ENCODE peak calls at places on chromosomes 1 and 21, in five cellular contexts. One of them, this sample, is unnamed.

GRCh38 chr1:84613026-84613425 is 38.8 kb upstream of the CTBS start:
- DNase-seq in neural progenitor cell: no peak
- DNase-seq in endothelial cell of umbilical vein: no peak
- DNase-seq in fibroblast of pulmonary artery: peak; percentile 53
- DNase-seq in body of pancreas: no peak
- DNase-seq in this sample: no peak

GRCh38 chr1:198352975-198353695 is 187.3 kb downstream of the ATP6V1G3 start:
- DNase-seq in neural progenitor cell: no peak
- DNase-seq in endothelial cell of umbilical vein: no peak
- DNase-seq in fibroblast of pulmonary artery: no peak
- DNase-seq in body of pancreas: no peak
- DNase-seq in this sample: no peak

GRCh38 chr1:12447849-12448312 is 170.1 kb downstream of the DHRS3 start:
- DNase-seq in neural progenitor cell: no peak
- DNase-seq in endothelial cell of umbilical vein: peak; percentile 34
- DNase-seq in fibroblast of pulmonary artery: no peak
- DNase-seq in body of pancreas: no peak
- DNase-seq in this sample: no peak

GRCh38 chr1:150922519-150922975 is 3.6 kb upstream of the SETDB1 start:
- DNase-seq in neural progenitor cell: peak; percentile 82
- DNase-seq in endothelial cell of umbilical vein: peak; percentile 72
- DNase-seq in fibroblast of pulmonary artery: peak; percentile 86
- DNase-seq in body of pancreas: peak; percentile 72
- DNase-seq in this sample: peak; percentile 75

GRCh38 chr21:31671931-31672330 is 12.4 kb downstream of the SOD1 start:
- DNase-seq in neural progenitor cell: peak; percentile 29
- DNase-seq in endothelial cell of umbilical vein: no peak
- DNase-seq in fibroblast of pulmonary artery: no peak
- DNase-seq in body of pancreas: no peak
- DNase-seq in this sample: peak; percentile 72

GRCh38 chr1:11339346-11340247 is 66.6 kb downstream of the UBIAD1 start:
- DNase-seq in neural progenitor cell: peak; percentile 65
- DNase-seq in endothelial cell of umbilical vein: no peak
- DNase-seq in fibroblast of pulmonary artery: no peak
- DNase-seq in body of pancreas: peak; percentile 47
- DNase-seq in this sample: no peak

GRCh38 chr21:45588086-45588825 is 46.0 kb upstream of the SLC19A1 start:
- DNase-seq in neural progenitor cell: no peak
- DNase-seq in endothelial cell of umbilical vein: no peak
- DNase-seq in fibroblast of pulmonary artery: no peak
- DNase-seq in body of pancreas: no peak
- DNase-seq in this sample: no peak

GRCh38 chr1:226827458-226827857 is 43.0 kb upstream of the PSEN2 start:
- DNase-seq in neural progenitor cell: no peak
- DNase-seq in endothelial cell of umbilical vein: no peak
- DNase-seq in fibroblast of pulmonary artery: peak; percentile 8
- DNase-seq in body of pancreas: peak; percentile 30
- DNase-seq in this sample: no peak

GRCh38 chr1:230156068-230156467 is 89.0 kb downstream of the GALNT2 start:
- DNase-seq in neural progenitor cell: no peak
- DNase-seq in endothelial cell of umbilical vein: no peak
- DNase-seq in fibroblast of pulmonary artery: no peak
- DNase-seq in body of pancreas: peak; percentile 4
- DNase-seq in this sample: no peak

GRCh38 chr1:154575147-154575927 is 7.8 kb downstream of the CHRNB2 start:
- DNase-seq in neural progenitor cell: no peak
- DNase-seq in endothelial cell of umbilical vein: no peak
- DNase-seq in fibroblast of pulmonary artery: no peak
- DNase-seq in body of pancreas: no peak
- DNase-seq in this sample: no peak

GRCh38 chr21:46183910-46184624 is at the start of gene SPATC1L:
- DNase-seq in neural progenitor cell: peak; percentile 86
- DNase-seq in endothelial cell of umbilical vein: peak; percentile 86
- DNase-seq in fibroblast of pulmonary artery: peak; percentile 91
- DNase-seq in body of pancreas: peak; percentile 74
- DNase-seq in this sample: peak; percentile 48

GRCh38 chr1:232684331-232685105 is 54.6 kb upstream of the SIPA1L2 start:
- DNase-seq in neural progenitor cell: no peak
- DNase-seq in endothelial cell of umbilical vein: peak; percentile 74
- DNase-seq in fibroblast of pulmonary artery: no peak
- DNase-seq in body of pancreas: no peak
- DNase-seq in this sample: no peak

GRCh38 chr1:1137256-1138045 is 21.6 kb upstream of the C1orf159 start:
- DNase-seq in neural progenitor cell: no peak
- DNase-seq in endothelial cell of umbilical vein: no peak
- DNase-seq in fibroblast of pulmonary artery: no peak
- DNase-seq in body of pancreas: no peak
- DNase-seq in this sample: peak; percentile 41

GRCh38 chr1:36154765-36155559 is 998 bp upstream of the MAP7D1 start:
- DNase-seq in neural progenitor cell: peak; percentile 93
- DNase-seq in endothelial cell of umbilical vein: no peak
- DNase-seq in fibroblast of pulmonary artery: no peak
- DNase-seq in body of pancreas: peak; percentile 45
- DNase-seq in this sample: no peak

GRCh38 chr1:94599090-94599813 is 57.7 kb upstream of the F3 start:
- DNase-seq in neural progenitor cell: peak; percentile 70
- DNase-seq in endothelial cell of umbilical vein: no peak
- DNase-seq in fibroblast of pulmonary artery: no peak
- DNase-seq in body of pancreas: peak; percentile 38
- DNase-seq in this sample: no peak

GRCh38 chr1:58356402-58356801 is 190.1 kb downstream of the OMA1 start:
- DNase-seq in neural progenitor cell: no peak
- DNase-seq in endothelial cell of umbilical vein: no peak
- DNase-seq in fibroblast of pulmonary artery: no peak
- DNase-seq in body of pancreas: no peak
- DNase-seq in this sample: no peak

GRCh38 chr21:42118901-42119300 is 47.8 kb downstream of the UMODL1 start:
- DNase-seq in neural progenitor cell: no peak
- DNase-seq in endothelial cell of umbilical vein: no peak
- DNase-seq in fibroblast of pulmonary artery: no peak
- DNase-seq in body of pancreas: no peak
- DNase-seq in this sample: peak; percentile 62

GRCh38 chr1:189708674-189709073 is 769.0 kb downstream of the BRINP3 start:
- DNase-seq in neural progenitor cell: peak; percentile 51
- DNase-seq in endothelial cell of umbilical vein: peak; percentile 3
- DNase-seq in fibroblast of pulmonary artery: peak; percentile 24
- DNase-seq in body of pancreas: no peak
- DNase-seq in this sample: no peak

GRCh38 chr1:8516793-8517556 is 199.1 kb downstream of the SLC45A1 start:
- DNase-seq in neural progenitor cell: no peak
- DNase-seq in endothelial cell of umbilical vein: no peak
- DNase-seq in fibroblast of pulmonary artery: peak; percentile 32
- DNase-seq in body of pancreas: no peak
- DNase-seq in this sample: peak; percentile 79

GRCh38 chr1:180178511-180179161 is 24.0 kb downstream of the QSOX1 start:
- DNase-seq in neural progenitor cell: peak; percentile 75
- DNase-seq in endothelial cell of umbilical vein: peak; percentile 64
- DNase-seq in fibroblast of pulmonary artery: peak; percentile 72
- DNase-seq in body of pancreas: peak; percentile 69
- DNase-seq in this sample: peak; percentile 46

GRCh38 chr1:233569636-233570035 is 44.3 kb upstream of the KCNK1 start:
- DNase-seq in neural progenitor cell: no peak
- DNase-seq in endothelial cell of umbilical vein: no peak
- DNase-seq in fibroblast of pulmonary artery: peak; percentile 18
- DNase-seq in body of pancreas: no peak
- DNase-seq in this sample: no peak

GRCh38 chr1:114803001-114803400 is 22.5 kb upstream of the SIKE1 start:
- DNase-seq in neural progenitor cell: no peak
- DNase-seq in endothelial cell of umbilical vein: no peak
- DNase-seq in fibroblast of pulmonary artery: no peak
- DNase-seq in body of pancreas: no peak
- DNase-seq in this sample: no peak

GRCh38 chr21:41958886-41959563 is 5.2 kb upstream of the C2CD2 start:
- DNase-seq in neural progenitor cell: no peak
- DNase-seq in endothelial cell of umbilical vein: peak; percentile 44
- DNase-seq in fibroblast of pulmonary artery: no peak
- DNase-seq in body of pancreas: no peak
- DNase-seq in this sample: no peak

GRCh38 chr1:233603366-233603927 is 10.5 kb upstream of the KCNK1 start:
- DNase-seq in neural progenitor cell: no peak
- DNase-seq in endothelial cell of umbilical vein: no peak
- DNase-seq in fibroblast of pulmonary artery: no peak
- DNase-seq in body of pancreas: no peak
- DNase-seq in this sample: no peak

GRCh38 chr1:26391450-26391849 is 18.9 kb upstream of the ZNF683 start:
- DNase-seq in neural progenitor cell: peak; percentile 67
- DNase-seq in endothelial cell of umbilical vein: peak; percentile 29
- DNase-seq in fibroblast of pulmonary artery: peak; percentile 76
- DNase-seq in body of pancreas: no peak
- DNase-seq in this sample: peak; percentile 42

GRCh38 chr1:79041666-79042065 is 35.1 kb upstream of the ADGRL4 start:
- DNase-seq in neural progenitor cell: no peak
- DNase-seq in endothelial cell of umbilical vein: peak; percentile 39
- DNase-seq in fibroblast of pulmonary artery: peak; percentile 17
- DNase-seq in body of pancreas: no peak
- DNase-seq in this sample: no peak

GRCh38 chr1:79043506-79043905 is 37.0 kb upstream of the ADGRL4 start:
- DNase-seq in neural progenitor cell: no peak
- DNase-seq in endothelial cell of umbilical vein: no peak
- DNase-seq in fibroblast of pulmonary artery: peak; percentile 75
- DNase-seq in body of pancreas: no peak
- DNase-seq in this sample: no peak

GRCh38 chr1:79042539-79042938 is 36.0 kb upstream of the ADGRL4 start:
- DNase-seq in neural progenitor cell: no peak
- DNase-seq in endothelial cell of umbilical vein: peak; percentile 24
- DNase-seq in fibroblast of pulmonary artery: peak; percentile 9
- DNase-seq in body of pancreas: no peak
- DNase-seq in this sample: no peak

GRCh38 chr1:79042117-79042516 is 35.6 kb upstream of the ADGRL4 start:
- DNase-seq in neural progenitor cell: no peak
- DNase-seq in endothelial cell of umbilical vein: peak; percentile 58
- DNase-seq in fibroblast of pulmonary artery: peak; percentile 74
- DNase-seq in body of pancreas: no peak
- DNase-seq in this sample: no peak

GRCh38 chr1:79040424-79041089 is 34.0 kb upstream of the ADGRL4 start:
- DNase-seq in neural progenitor cell: no peak
- DNase-seq in endothelial cell of umbilical vein: peak; percentile 78
- DNase-seq in fibroblast of pulmonary artery: peak; percentile 23
- DNase-seq in body of pancreas: no peak
- DNase-seq in this sample: no peak
- H3K4me3 ChIP-seq in neural progenitor cell: no peak overlapping the region
- H3K4me3 ChIP-seq in endothelial cell of umbilical vein: peak overlapping the region; percentile 41
- H3K4me3 ChIP-seq in fibroblast of pulmonary artery: peak overlapping the region; percentile 50
- H3K4me3 ChIP-seq in body of pancreas: no peak overlapping the region
- H3K4me3 ChIP-seq in this sample: no peak overlapping the region

GRCh38 chr1:174971466-174971865 is 28.3 kb upstream of the CACYBP start:
- DNase-seq in neural progenitor cell: no peak
- DNase-seq in endothelial cell of umbilical vein: no peak
- DNase-seq in fibroblast of pulmonary artery: no peak
- DNase-seq in body of pancreas: no peak
- DNase-seq in this sample: no peak
- H3K4me3 ChIP-seq in neural progenitor cell: no peak overlapping the region
- H3K4me3 ChIP-seq in endothelial cell of umbilical vein: no peak overlapping the region
- H3K4me3 ChIP-seq in fibroblast of pulmonary artery: no peak overlapping the region
- H3K4me3 ChIP-seq in body of pancreas: no peak overlapping the region
- H3K4me3 ChIP-seq in this sample: no peak overlapping the region

DNA sequence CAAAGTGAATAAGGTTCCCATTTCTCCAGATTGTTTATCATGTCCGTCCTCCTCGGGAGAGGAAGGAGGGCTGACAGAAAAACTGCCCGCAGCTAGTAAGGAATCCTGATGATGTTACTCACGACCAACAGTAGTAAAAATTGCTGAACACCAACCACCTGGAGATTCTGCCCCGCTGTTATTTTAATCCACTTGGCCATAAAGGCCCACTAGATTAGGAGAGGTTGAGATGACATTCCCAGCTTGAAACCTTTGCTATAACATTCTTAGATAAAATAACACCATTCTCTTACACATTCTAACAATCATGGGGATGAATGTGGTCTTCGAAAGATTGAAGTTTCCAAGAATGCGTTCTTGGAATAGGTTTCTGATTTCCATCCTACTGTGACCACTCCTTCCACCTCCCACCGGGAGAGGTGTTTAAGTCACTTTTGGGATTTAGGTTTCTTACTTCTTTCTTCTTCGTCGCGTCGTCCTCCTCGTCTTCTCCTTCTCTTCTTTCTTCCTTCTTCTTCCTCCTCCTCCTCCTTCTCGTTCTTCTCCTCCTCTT is 1.9 kb downstream of the CACHD1 start:
- DNase-seq in neural progenitor cell: peak; percentile 30
- DNase-seq in endothelial cell of umbilical vein: no peak
- DNase-seq in fibroblast of pulmonary artery: peak; percentile 6
- DNase-seq in body of pancreas: no peak
- DNase-seq in this sample: no peak
- H3K4me3 ChIP-seq in neural progenitor cell: peak overlapping the region; percentile 92
- H3K4me3 ChIP-seq in endothelial cell of umbilical vein: peak overlapping the region; percentile 53
- H3K4me3 ChIP-seq in fibroblast of pulmonary artery: peak overlapping the region; percentile 59
- H3K4me3 ChIP-seq in body of pancreas: peak overlapping the region; percentile 79
- H3K4me3 ChIP-seq in this sample: no peak overlapping the region

GRCh38 chr1:228379165-228379460 is 27.5 kb downstream of the TRIM11 start:
- DNase-seq in neural progenitor cell: peak; percentile 60
- DNase-seq in endothelial cell of umbilical vein: no peak
- DNase-seq in fibroblast of pulmonary artery: no peak
- DNase-seq in body of pancreas: peak; percentile 38
- DNase-seq in this sample: no peak
- H3K4me3 ChIP-seq in neural progenitor cell: peak overlapping the region; percentile 62
- H3K4me3 ChIP-seq in endothelial cell of umbilical vein: no peak overlapping the region
- H3K4me3 ChIP-seq in fibroblast of pulmonary artery: peak overlapping the region; percentile 61
- H3K4me3 ChIP-seq in body of pancreas: peak overlapping the region; percentile 6
- H3K4me3 ChIP-seq in this sample: no peak overlapping the region

DNA sequence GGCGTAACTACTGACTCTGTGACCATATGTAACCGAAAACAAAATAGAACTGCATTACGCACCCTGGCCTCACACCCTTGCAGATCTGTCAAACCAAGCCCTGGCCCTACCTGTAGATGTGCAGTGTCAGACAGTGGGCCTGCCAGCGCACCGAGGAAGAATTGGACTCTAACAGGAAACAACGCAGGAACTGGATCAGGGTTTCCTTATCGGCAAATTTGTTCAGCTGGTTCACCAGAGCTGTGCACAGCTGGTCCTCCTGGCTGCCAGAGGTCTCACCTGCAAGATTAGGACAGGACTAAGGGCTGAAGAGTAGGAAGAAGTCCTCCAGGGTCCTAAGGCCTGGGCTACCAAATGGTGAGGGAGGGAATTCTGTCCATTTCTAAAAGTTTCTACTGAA is 90.0 kb downstream of the UBR4 start:
- DNase-seq in neural progenitor cell: no peak
- DNase-seq in endothelial cell of umbilical vein: no peak
- DNase-seq in fibroblast of pulmonary artery: no peak
- DNase-seq in body of pancreas: peak; percentile 63
- DNase-seq in this sample: no peak
- H3K4me3 ChIP-seq in neural progenitor cell: no peak overlapping the region
- H3K4me3 ChIP-seq in endothelial cell of umbilical vein: no peak overlapping the region
- H3K4me3 ChIP-seq in fibroblast of pulmonary artery: no peak overlapping the region
- H3K4me3 ChIP-seq in body of pancreas: no peak overlapping the region
- H3K4me3 ChIP-seq in this sample: no peak overlapping the region

This sample was measured in Jurkat, Clone E6-1.